ENCODE peak calls at places on chromosomes 2 and 18, in four cellular contexts. C, S, F and M are unnamed samples.
A peak's percentile ranks its signal among the peaks of the same experiment; 100 is the strongest.

GRCh38 chr2:134360750-134361487 is 107.0 kb downstream of the MGAT5 start:
- DNase-seq in C (no peak), S (peak; percentile 75), F (peak; percentile 55), M (peak; percentile 58)

GRCh38 chr2:152481881-152482280 is 146.9 kb downstream of the FMNL2 start:
- DNase-seq in C (no peak), F (no peak), S (no peak), M (no peak)

GRCh38 chr18:9417081-9417841 is 58.1 kb upstream of the RALBP1 start:
- DNase-seq in C (no peak), F (peak; percentile 63), S (peak; percentile 15), M (peak; percentile 55)

GRCh38 chr2:241573741-241574140 is 15.2 kb downstream of the BOK start:
- DNase-seq in C (no peak), S (no peak), F (no peak), M (no peak)

GRCh38 chr2:138713069-138713496 is 67.1 kb downstream of the NXPH2 start:
- DNase-seq in S (no peak), C (no peak), F (peak; percentile 51), M (no peak)

GRCh38 chr2:20438334-20439192 is 8.3 kb upstream of the RHOB start:
- DNase-seq in S (peak; percentile 8), F (no peak), C (no peak), M (no peak)

GRCh38 chr18:22549260-22549937 is 131.7 kb upstream of the CTAGE1 start:
- DNase-seq in F (no peak), S (no peak), C (no peak), M (no peak)

GRCh38 chr18:72201032-72201431 is 343.1 kb downstream of the CBLN2 start:
- DNase-seq in F (no peak), C (no peak), S (no peak), M (no peak)

GRCh38 chr2:42202299-42203008 is 33.3 kb downstream of the EML4 start:
- DNase-seq in C (no peak), F (no peak), S (no peak), M (no peak)

GRCh38 chr2:31475692-31476091 is 61.1 kb upstream of the XDH start:
- DNase-seq in F (no peak), C (no peak), S (no peak), M (no peak)

GRCh38 chr2:25259744-25260124 is 82.0 kb downstream of the DNMT3A start:
- DNase-seq in F (no peak), C (no peak), S (no peak), M (no peak)

GRCh38 chr18:45201029-45201428 is 414.2 kb upstream of the SLC14A2 start:
- DNase-seq in S (no peak), F (no peak), C (no peak), M (no peak)

GRCh38 chr2:8115966-8116365 is 565.9 kb upstream of the ID2 start:
- DNase-seq in C (no peak), S (no peak), F (no peak), M (no peak)